ENCODE peak calls at places on chromosomes 5 and 9, in eight cellular contexts. One of them, this sample, is unnamed.

GRCh38 chr5:134626369-134627014 is 6.1 kb downstream of the SAR1B start:
- DNase-seq in lung: no peak
- DNase-seq in foreskin fibroblast: peak; percentile 39
- DNase-seq in BJ: no peak
- DNase-seq in endothelial cell: no peak
- DNase-seq in neural progenitor cell: no peak
- DNase-seq in kidney: no peak
- DNase-seq in suprapubic skin: no peak
- DNase-seq in this sample: no peak

GRCh38 chr9:109016132-109016531 is 2.8 kb upstream of the CTNNAL1 start:
- DNase-seq in kidney: no peak
- DNase-seq in endothelial cell: no peak
- DNase-seq in lung: no peak
- DNase-seq in foreskin fibroblast: no peak
- DNase-seq in neural progenitor cell: no peak
- DNase-seq in BJ: no peak
- DNase-seq in suprapubic skin: no peak
- DNase-seq in this sample: no peak

GRCh38 chr5:111779260-111780254 is 22.6 kb upstream of the NREP start:
- DNase-seq in endothelial cell: no peak
- DNase-seq in kidney: no peak
- DNase-seq in suprapubic skin: no peak
- DNase-seq in foreskin fibroblast: no peak
- DNase-seq in BJ: no peak
- DNase-seq in neural progenitor cell: no peak
- DNase-seq in lung: no peak
- DNase-seq in this sample: no peak

GRCh38 chr9:38180631-38181030 is 111.6 kb upstream of the SHB start:
- DNase-seq in endothelial cell: no peak
- DNase-seq in neural progenitor cell: no peak
- DNase-seq in kidney: no peak
- DNase-seq in lung: no peak
- DNase-seq in foreskin fibroblast: no peak
- DNase-seq in suprapubic skin: no peak
- DNase-seq in BJ: no peak
- DNase-seq in this sample: no peak

GRCh38 chr9:93567271-93567959 is 9.0 kb upstream of the PHF2 start:
- DNase-seq in suprapubic skin: no peak
- DNase-seq in neural progenitor cell: peak; percentile 39
- DNase-seq in BJ: no peak
- DNase-seq in lung: no peak
- DNase-seq in kidney: no peak
- DNase-seq in foreskin fibroblast: no peak
- DNase-seq in endothelial cell: no peak
- DNase-seq in this sample: no peak

GRCh38 chr9:112170235-112170634 is 4.9 kb downstream of the SUSD1 start:
- DNase-seq in foreskin fibroblast: no peak
- DNase-seq in endothelial cell: no peak
- DNase-seq in BJ: no peak
- DNase-seq in neural progenitor cell: no peak
- DNase-seq in lung: no peak
- DNase-seq in kidney: no peak
- DNase-seq in suprapubic skin: no peak
- DNase-seq in this sample: no peak

GRCh38 chr9:78578016-78578555 is 281.2 kb downstream of the PSAT1 start:
- DNase-seq in BJ: no peak
- DNase-seq in foreskin fibroblast: no peak
- DNase-seq in kidney: no peak
- DNase-seq in suprapubic skin: no peak
- DNase-seq in lung: no peak
- DNase-seq in endothelial cell: no peak
- DNase-seq in neural progenitor cell: no peak
- DNase-seq in this sample: no peak

GRCh38 chr5:22314548-22314947 is 538.6 kb downstream of the CDH12 start:
- DNase-seq in kidney: no peak
- DNase-seq in neural progenitor cell: no peak
- DNase-seq in endothelial cell: no peak
- DNase-seq in foreskin fibroblast: no peak
- DNase-seq in BJ: no peak
- DNase-seq in lung: no peak
- DNase-seq in suprapubic skin: no peak
- DNase-seq in this sample: no peak

GRCh38 chr9:89173072-89173471 is 5.5 kb downstream of the SHC3 start:
- DNase-seq in suprapubic skin: no peak
- DNase-seq in kidney: no peak
- DNase-seq in foreskin fibroblast: no peak
- DNase-seq in BJ: no peak
- DNase-seq in lung: no peak
- DNase-seq in endothelial cell: no peak
- DNase-seq in neural progenitor cell: no peak
- DNase-seq in this sample: no peak

GRCh38 chr5:179224741-179225140 is 120.5 kb downstream of the ADAMTS2 start:
- DNase-seq in suprapubic skin: peak; percentile 23
- DNase-seq in BJ: no peak
- DNase-seq in foreskin fibroblast: no peak
- DNase-seq in lung: no peak
- DNase-seq in kidney: no peak
- DNase-seq in neural progenitor cell: no peak
- DNase-seq in endothelial cell: no peak
- DNase-seq in this sample: no peak

GRCh38 chr5:122311400-122311887 is 593 bp upstream of the SNCAIP start:
- DNase-seq in neural progenitor cell: no peak
- DNase-seq in foreskin fibroblast: no peak
- DNase-seq in BJ: no peak
- DNase-seq in kidney: peak; percentile 73
- DNase-seq in lung: no peak
- DNase-seq in suprapubic skin: no peak
- DNase-seq in endothelial cell: no peak
- DNase-seq in this sample: no peak

GRCh38 chr9:26169684-26170083 is 491.4 kb upstream of the TUSC1 start:
- DNase-seq in endothelial cell: no peak
- DNase-seq in neural progenitor cell: no peak
- DNase-seq in suprapubic skin: no peak
- DNase-seq in BJ: no peak
- DNase-seq in foreskin fibroblast: no peak
- DNase-seq in kidney: no peak
- DNase-seq in lung: no peak
- DNase-seq in this sample: no peak

GRCh38 chr5:102792705-102793104 is 37.6 kb downstream of the PAM start:
- DNase-seq in lung: no peak
- DNase-seq in neural progenitor cell: no peak
- DNase-seq in foreskin fibroblast: peak; percentile 13
- DNase-seq in suprapubic skin: no peak
- DNase-seq in BJ: no peak
- DNase-seq in kidney: no peak
- DNase-seq in endothelial cell: no peak
- DNase-seq in this sample: no peak
- TF ChIP-seq CTCF in lung: no peak
- TF ChIP-seq CTCF in neural progenitor cell: peak; percentile 36
- TF ChIP-seq CTCF in foreskin fibroblast: peak; percentile 26
- TF ChIP-seq CTCF in suprapubic skin: no peak
- TF ChIP-seq CTCF in BJ: no peak
- TF ChIP-seq CTCF in kidney: peak; percentile 33
- TF ChIP-seq CTCF in endothelial cell: no peak
- TF ChIP-seq CTCF in this sample: no peak

GRCh38 chr5:150133581-150134197 is 22.0 kb downstream of the PDGFRB start:
- DNase-seq in foreskin fibroblast: no peak
- DNase-seq in kidney: peak; percentile 62
- DNase-seq in lung: no peak
- DNase-seq in suprapubic skin: no peak
- DNase-seq in endothelial cell: no peak
- DNase-seq in BJ: no peak
- DNase-seq in neural progenitor cell: no peak
- DNase-seq in this sample: no peak

GRCh38 chr5:150131461-150131860 is 24.2 kb downstream of the PDGFRB start:
- DNase-seq in foreskin fibroblast: no peak
- DNase-seq in BJ: no peak
- DNase-seq in kidney: peak; percentile 18
- DNase-seq in neural progenitor cell: no peak
- DNase-seq in suprapubic skin: no peak
- DNase-seq in lung: no peak
- DNase-seq in endothelial cell: no peak
- DNase-seq in this sample: no peak

GRCh38 chr5:150134198-150134588 is 21.5 kb downstream of the PDGFRB start:
- DNase-seq in foreskin fibroblast: no peak
- DNase-seq in endothelial cell: no peak
- DNase-seq in BJ: no peak
- DNase-seq in kidney: peak; percentile 10
- DNase-seq in lung: no peak
- DNase-seq in suprapubic skin: no peak
- DNase-seq in neural progenitor cell: peak; percentile 51
- DNase-seq in this sample: no peak

GRCh38 chr5:150131978-150132694 is 23.5 kb downstream of the PDGFRB start:
- DNase-seq in lung: no peak
- DNase-seq in neural progenitor cell: no peak
- DNase-seq in BJ: no peak
- DNase-seq in kidney: peak; percentile 37
- DNase-seq in suprapubic skin: no peak
- DNase-seq in foreskin fibroblast: no peak
- DNase-seq in endothelial cell: no peak
- DNase-seq in this sample: no peak

GRCh38 chr5:150132740-150133139 is 22.9 kb downstream of the PDGFRB start:
- DNase-seq in lung: no peak
- DNase-seq in endothelial cell: no peak
- DNase-seq in kidney: peak; percentile 69
- DNase-seq in neural progenitor cell: no peak
- DNase-seq in BJ: no peak
- DNase-seq in suprapubic skin: no peak
- DNase-seq in foreskin fibroblast: no peak
- DNase-seq in this sample: no peak
- TF ChIP-seq CTCF in lung: no peak
- TF ChIP-seq CTCF in endothelial cell: no peak
- TF ChIP-seq CTCF in kidney: no peak
- TF ChIP-seq CTCF in neural progenitor cell: no peak
- TF ChIP-seq CTCF in BJ: no peak
- TF ChIP-seq CTCF in suprapubic skin: no peak
- TF ChIP-seq CTCF in foreskin fibroblast: no peak
- TF ChIP-seq CTCF in this sample: no peak

GRCh38 chr9:110282023-110282766 is 25.9 kb upstream of the TXN start:
- DNase-seq in BJ: no peak
- DNase-seq in suprapubic skin: no peak
- DNase-seq in kidney: no peak
- DNase-seq in endothelial cell: no peak
- DNase-seq in foreskin fibroblast: no peak
- DNase-seq in neural progenitor cell: no peak
- DNase-seq in lung: no peak
- DNase-seq in this sample: no peak

GRCh38 chr9:110278080-110278707 is 21.9 kb upstream of the TXN start:
- DNase-seq in suprapubic skin: no peak
- DNase-seq in endothelial cell: no peak
- DNase-seq in lung: no peak
- DNase-seq in BJ: no peak
- DNase-seq in kidney: no peak
- DNase-seq in neural progenitor cell: no peak
- DNase-seq in foreskin fibroblast: no peak
- DNase-seq in this sample: no peak

GRCh38 chr9:110282767-110283136 is 26.4 kb upstream of the TXN start:
- DNase-seq in lung: no peak
- DNase-seq in BJ: no peak
- DNase-seq in foreskin fibroblast: no peak
- DNase-seq in endothelial cell: no peak
- DNase-seq in neural progenitor cell: no peak
- DNase-seq in suprapubic skin: no peak
- DNase-seq in kidney: no peak
- DNase-seq in this sample: no peak

GRCh38 chr9:110276827-110277226 is 20.5 kb upstream of the TXN start:
- DNase-seq in kidney: no peak
- DNase-seq in BJ: no peak
- DNase-seq in neural progenitor cell: no peak
- DNase-seq in lung: no peak
- DNase-seq in suprapubic skin: no peak
- DNase-seq in foreskin fibroblast: no peak
- DNase-seq in endothelial cell: no peak
- DNase-seq in this sample: no peak
- TF ChIP-seq CTCF in kidney: no peak
- TF ChIP-seq CTCF in BJ: no peak
- TF ChIP-seq CTCF in neural progenitor cell: no peak
- TF ChIP-seq CTCF in lung: no peak
- TF ChIP-seq CTCF in suprapubic skin: no peak
- TF ChIP-seq CTCF in foreskin fibroblast: no peak
- TF ChIP-seq CTCF in endothelial cell: no peak
- TF ChIP-seq CTCF in this sample: no peak

DNA sequence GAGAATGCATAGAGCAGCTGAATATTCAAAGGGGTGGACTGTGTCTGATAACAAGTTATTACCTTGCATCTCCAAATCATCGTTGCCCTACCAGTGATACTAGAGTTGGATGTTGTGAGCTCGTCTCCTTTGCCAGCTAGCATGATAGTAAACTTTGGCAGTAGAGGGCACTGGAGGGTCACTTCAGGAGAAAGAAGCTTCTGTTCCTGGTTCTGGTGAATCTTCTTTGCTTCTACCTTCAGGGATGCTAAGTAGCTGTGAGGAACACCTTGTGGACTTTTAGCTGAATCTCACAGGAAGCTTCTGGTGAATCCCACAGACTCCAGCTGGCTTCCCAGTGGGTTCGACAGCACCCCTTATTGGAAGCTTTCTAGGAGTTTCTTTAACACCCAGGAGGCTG is 626.6 kb upstream of the SGCD start:
- DNase-seq in endothelial cell: peak; percentile 11
- DNase-seq in suprapubic skin: no peak
- DNase-seq in lung: no peak
- DNase-seq in foreskin fibroblast: no peak
- DNase-seq in BJ: no peak
- DNase-seq in kidney: no peak
- DNase-seq in neural progenitor cell: peak; percentile 35
- DNase-seq in this sample: no peak
- TF ChIP-seq CTCF in endothelial cell: peak; percentile 14
- TF ChIP-seq CTCF in suprapubic skin: no peak
- TF ChIP-seq CTCF in lung: no peak
- TF ChIP-seq CTCF in foreskin fibroblast: peak; percentile 18
- TF ChIP-seq CTCF in BJ: peak; percentile 3
- TF ChIP-seq CTCF in kidney: no peak
- TF ChIP-seq CTCF in neural progenitor cell: peak; percentile 46
- TF ChIP-seq CTCF in this sample: no peak

GRCh38 chr5:149757956-149758355 is 27.8 kb downstream of the PPARGC1B start:
- DNase-seq in kidney: no peak
- DNase-seq in foreskin fibroblast: no peak
- DNase-seq in suprapubic skin: no peak
- DNase-seq in neural progenitor cell: no peak
- DNase-seq in endothelial cell: no peak
- DNase-seq in lung: no peak
- DNase-seq in BJ: no peak
- DNase-seq in this sample: no peak

GRCh38 chr5:149759563-149759962 is 29.5 kb downstream of the PPARGC1B start:
- DNase-seq in foreskin fibroblast: no peak
- DNase-seq in neural progenitor cell: no peak
- DNase-seq in kidney: peak; percentile 25
- DNase-seq in suprapubic skin: no peak
- DNase-seq in endothelial cell: no peak
- DNase-seq in BJ: no peak
- DNase-seq in lung: no peak
- DNase-seq in this sample: no peak

GRCh38 chr5:149761461-149761860 is 31.4 kb downstream of the PPARGC1B start:
- DNase-seq in foreskin fibroblast: no peak
- DNase-seq in lung: no peak
- DNase-seq in neural progenitor cell: no peak
- DNase-seq in endothelial cell: no peak
- DNase-seq in kidney: no peak
- DNase-seq in suprapubic skin: no peak
- DNase-seq in BJ: no peak
- DNase-seq in this sample: no peak

GRCh38 chr5:149760700-149761187 is 30.6 kb downstream of the PPARGC1B start:
- DNase-seq in BJ: no peak
- DNase-seq in foreskin fibroblast: no peak
- DNase-seq in endothelial cell: no peak
- DNase-seq in suprapubic skin: no peak
- DNase-seq in kidney: peak; percentile 3
- DNase-seq in lung: no peak
- DNase-seq in neural progenitor cell: no peak
- DNase-seq in this sample: no peak

GRCh38 chr5:149759986-149760699 is 30.0 kb downstream of the PPARGC1B start:
- DNase-seq in neural progenitor cell: no peak
- DNase-seq in BJ: no peak
- DNase-seq in endothelial cell: no peak
- DNase-seq in foreskin fibroblast: no peak
- DNase-seq in lung: no peak
- DNase-seq in suprapubic skin: no peak
- DNase-seq in kidney: peak; percentile 37
- DNase-seq in this sample: no peak
- TF ChIP-seq CTCF in neural progenitor cell: no peak
- TF ChIP-seq CTCF in BJ: no peak
- TF ChIP-seq CTCF in endothelial cell: no peak
- TF ChIP-seq CTCF in foreskin fibroblast: peak; percentile 9
- TF ChIP-seq CTCF in lung: no peak
- TF ChIP-seq CTCF in suprapubic skin: no peak
- TF ChIP-seq CTCF in kidney: no peak
- TF ChIP-seq CTCF in this sample: no peak